ENCODE peak calls at places on chromosomes 1 and 21, in five cellular contexts. J is GM03348; X is LoVo; O is GM13976; T is activated CD8-positive, alpha-beta memory T cell treated with anti-CD3 and anti-CD28 coated beads, Interleukin-2, amount 50 U/mL, for 48 hours. A is an unnamed sample.

GRCh38 chr1:164559342-164560070 is 522 bp downstream of the PBX1 start:
- DNase-seq in J (peak; percentile 39), T (no peak), O (no peak), X (peak; percentile 10), A (no peak)

GRCh38 chr1:180670681-180671080 is 38.9 kb downstream of the XPR1 start:
- DNase-seq in J (no peak), O (no peak), T (no peak), X (no peak), A (no peak)

GRCh38 chr1:51628715-51629590 is 12.1 kb downstream of the OSBPL9 start:
- DNase-seq in J (no peak), X (no peak), O (no peak), T (no peak), A (no peak)

GRCh38 chr1:192887426-192887825 is 78.6 kb downstream of the RGS2 start:
- DNase-seq in X (no peak), O (no peak), T (no peak), J (no peak), A (no peak)

GRCh38 chr1:180815188-180815587 is 97.5 kb upstream of the KIAA1614 start:
- DNase-seq in T (no peak), J (no peak), O (no peak), X (no peak), A (no peak)

GRCh38 chr1:121518726-121519041 is 333.9 kb downstream of the SRGAP2C start:
- DNase-seq in O (no peak), X (no peak), T (no peak), J (no peak), A (no peak)

GRCh38 chr1:156510709-156511108 is 10.1 kb upstream of the MEF2D start:
- DNase-seq in O (no peak), X (no peak), T (no peak), J (peak; percentile 90), A (no peak)

GRCh38 chr1:12435639-12436344 is 182.2 kb downstream of the DHRS3 start:
- DNase-seq in X (no peak), T (no peak), J (no peak), O (peak; percentile 26), A (no peak)

GRCh38 chr1:112887599-112888303 is 68.2 kb downstream of the SLC16A1 start:
- DNase-seq in J (peak; percentile 49), X (no peak), T (peak; percentile 39), O (no peak), A (no peak)

GRCh38 chr1:203172184-203173115 is 3.2 kb downstream of the MYBPH start:
- DNase-seq in O (peak; percentile 86), T (peak; percentile 76), X (peak; percentile 44), J (peak; percentile 92), A (peak; percentile 15)

GRCh38 chr1:165595561-165595960 is 35.5 kb upstream of the MGST3 start:
- DNase-seq in J (peak; percentile 51), T (no peak), O (no peak), X (no peak), A (no peak)

GRCh38 chr1:157147906-157148717 is 9.9 kb upstream of the ETV3 start:
- DNase-seq in X (peak; percentile 46), J (no peak), T (no peak), O (no peak), A (no peak)

GRCh38 chr1:170491291-170491690 is 40.7 kb upstream of the GORAB start:
- DNase-seq in O (no peak), J (no peak), T (no peak), X (no peak), A (no peak)

GRCh38 chr1:58031416-58031815 is 515.1 kb downstream of the OMA1 start:
- DNase-seq in J (no peak), T (no peak), O (no peak), X (no peak), A (no peak)

GRCh38 chr1:74426208-74426932 is 86.0 kb downstream of the LRRC53 start:
- DNase-seq in J (no peak), T (no peak), O (no peak), X (no peak), A (no peak)

GRCh38 chr21:44477131-44477530 is 21.8 kb downstream of the LRRC3 start:
- DNase-seq in J (no peak), T (no peak), O (no peak), X (no peak), A (no peak)

GRCh38 chr1:179953974-179954493 is 576 bp upstream of the CEP350 start:
- DNase-seq in J (peak; percentile 44), O (peak; percentile 35), X (peak; percentile 60), T (peak; percentile 69), A (peak; percentile 17)

GRCh38 chr1:43600033-43601020 is 49.6 kb upstream of the KDM4A start:
- DNase-seq in J (no peak), T (no peak), X (no peak), O (no peak), A (no peak)

GRCh38 chr21:15520811-15521643 is 208.8 kb upstream of the USP25 start:
- DNase-seq in O (no peak), J (peak; percentile 32), X (no peak), T (no peak), A (no peak)

GRCh38 chr1:51044834-51045233 is 57.2 kb upstream of the C1orf185 start:
- DNase-seq in T (no peak), X (peak; percentile 9), O (peak; percentile 31), J (peak; percentile 37), A (no peak)

GRCh38 chr1:216223521-216223920 is 199.7 kb downstream of the USH2A start:
- DNase-seq in T (no peak), J (no peak), X (no peak), O (no peak), A (no peak)